ENCODE peak calls at places on chromosomes 13 and 19, in five cellular contexts. One of them, this sample, is unnamed.
A peak's percentile ranks its signal among the peaks of the same experiment; 100 is the strongest.

GRCh38 chr13:42699922-42700321 is 81.5 kb upstream of the FAM216B start:
- DNase-seq in DND-41: no peak
- DNase-seq in fibroblast of lung: no peak
- DNase-seq in endothelial cell of umbilical vein: no peak
- DNase-seq in HCT116: no peak
- DNase-seq in this sample: no peak

GRCh38 chr19:10552596-10553053 is 8.9 kb downstream of the ATG4D start:
- DNase-seq in DND-41: peak; percentile 67
- DNase-seq in fibroblast of lung: peak; percentile 19
- DNase-seq in endothelial cell of umbilical vein: no peak
- DNase-seq in HCT116: no peak
- DNase-seq in this sample: no peak

GRCh38 chr13:89401209-89401810 is 1730.1 kb downstream of the SLITRK5 start:
- DNase-seq in DND-41: no peak
- DNase-seq in fibroblast of lung: peak; percentile 74
- DNase-seq in endothelial cell of umbilical vein: peak; percentile 63
- DNase-seq in HCT116: no peak
- DNase-seq in this sample: no peak

GRCh38 chr13:47858678-47859050 is 142.4 kb downstream of the SUCLA2 start:
- DNase-seq in DND-41: no peak
- DNase-seq in fibroblast of lung: peak; percentile 72
- DNase-seq in endothelial cell of umbilical vein: no peak
- DNase-seq in HCT116: no peak
- DNase-seq in this sample: no peak

GRCh38 chr13:45350152-45350551 is 9.2 kb upstream of the TPT1 start:
- DNase-seq in DND-41: no peak
- DNase-seq in fibroblast of lung: no peak
- DNase-seq in endothelial cell of umbilical vein: no peak
- DNase-seq in HCT116: no peak
- DNase-seq in this sample: no peak

GRCh38 chr13:42549555-42549941 is 24.4 kb upstream of the TNFSF11 start:
- DNase-seq in DND-41: no peak
- DNase-seq in fibroblast of lung: no peak
- DNase-seq in endothelial cell of umbilical vein: peak; percentile 45
- DNase-seq in HCT116: no peak
- DNase-seq in this sample: no peak

GRCh38 chr19:47406711-47407416 is 12.5 kb downstream of the MEIS3 start:
- DNase-seq in DND-41: no peak
- DNase-seq in fibroblast of lung: no peak
- DNase-seq in endothelial cell of umbilical vein: no peak
- DNase-seq in HCT116: no peak
- DNase-seq in this sample: peak; percentile 90

GRCh38 chr19:38583219-38583984 is 34.4 kb downstream of the MAP4K1 start:
- DNase-seq in DND-41: no peak
- DNase-seq in fibroblast of lung: no peak
- DNase-seq in endothelial cell of umbilical vein: no peak
- DNase-seq in HCT116: no peak
- DNase-seq in this sample: no peak

GRCh38 chr13:112897956-112898785 is 70.8 kb upstream of the MCF2L start:
- DNase-seq in DND-41: no peak
- DNase-seq in fibroblast of lung: no peak
- DNase-seq in endothelial cell of umbilical vein: no peak
- DNase-seq in HCT116: no peak
- DNase-seq in this sample: no peak

GRCh38 chr19:10646781-10647180 is 7.4 kb upstream of the ILF3 start:
- DNase-seq in DND-41: no peak
- DNase-seq in fibroblast of lung: no peak
- DNase-seq in endothelial cell of umbilical vein: no peak
- DNase-seq in HCT116: no peak
- DNase-seq in this sample: no peak

GRCh38 chr19:47187023-47187655 is 43.9 kb downstream of the BBC3 start:
- DNase-seq in DND-41: no peak
- DNase-seq in fibroblast of lung: no peak
- DNase-seq in endothelial cell of umbilical vein: no peak
- DNase-seq in HCT116: no peak
- DNase-seq in this sample: no peak

GRCh38 chr19:55241935-55242464 is 13.4 kb upstream of the TMEM86B start:
- DNase-seq in DND-41: no peak
- DNase-seq in fibroblast of lung: no peak
- DNase-seq in endothelial cell of umbilical vein: no peak
- DNase-seq in HCT116: no peak
- DNase-seq in this sample: no peak

GRCh38 chr13:29465741-29466293 is 129.7 kb downstream of the SLC7A1 start:
- DNase-seq in DND-41: no peak
- DNase-seq in fibroblast of lung: peak; percentile 83
- DNase-seq in endothelial cell of umbilical vein: no peak
- DNase-seq in HCT116: no peak
- DNase-seq in this sample: no peak

GRCh38 chr13:107867701-107868661 is 347.4 kb downstream of the LIG4 start:
- DNase-seq in DND-41: no peak
- DNase-seq in fibroblast of lung: peak; percentile 52
- DNase-seq in endothelial cell of umbilical vein: peak; percentile 64
- DNase-seq in HCT116: no peak
- DNase-seq in this sample: peak; percentile 83

GRCh38 chr13:39577833-39578232 is 25.2 kb downstream of the LHFPL6 start:
- DNase-seq in DND-41: no peak
- DNase-seq in fibroblast of lung: no peak
- DNase-seq in endothelial cell of umbilical vein: no peak
- DNase-seq in HCT116: no peak
- DNase-seq in this sample: no peak

GRCh38 chr13:34011552-34012085 is 193.7 kb downstream of the RFC3 start:
- DNase-seq in DND-41: no peak
- DNase-seq in fibroblast of lung: no peak
- DNase-seq in endothelial cell of umbilical vein: no peak
- DNase-seq in HCT116: no peak
- DNase-seq in this sample: peak; percentile 12

GRCh38 chr19:8681345-8682021 is 17.1 kb downstream of the ACTL9 start:
- DNase-seq in DND-41: no peak
- DNase-seq in fibroblast of lung: no peak
- DNase-seq in endothelial cell of umbilical vein: no peak
- DNase-seq in HCT116: no peak
- DNase-seq in this sample: no peak

GRCh38 chr19:10568444-10568825 is 344 bp downstream of the CDKN2D start:
- DNase-seq in DND-41: no peak
- DNase-seq in fibroblast of lung: no peak
- DNase-seq in endothelial cell of umbilical vein: no peak
- DNase-seq in HCT116: no peak
- DNase-seq in this sample: no peak

GRCh38 chr13:38147050-38147449 is 202.6 kb upstream of the UFM1 start:
- DNase-seq in DND-41: no peak
- DNase-seq in fibroblast of lung: no peak
- DNase-seq in endothelial cell of umbilical vein: no peak
- DNase-seq in HCT116: no peak
- DNase-seq in this sample: no peak

GRCh38 chr19:45336696-45337251 is 3.8 kb upstream of the KLC3 start:
- DNase-seq in DND-41: no peak
- DNase-seq in fibroblast of lung: no peak
- DNase-seq in endothelial cell of umbilical vein: no peak
- DNase-seq in HCT116: no peak
- DNase-seq in this sample: no peak

GRCh38 chr19:1090731-1091543 is 4.2 kb downstream of the POLR2E start:
- DNase-seq in DND-41: no peak
- DNase-seq in fibroblast of lung: no peak
- DNase-seq in endothelial cell of umbilical vein: no peak
- DNase-seq in HCT116: no peak
- DNase-seq in this sample: no peak

GRCh38 chr13:113981611-113982295 is 7.9 kb upstream of the C13orf46 start:
- DNase-seq in DND-41: no peak
- DNase-seq in fibroblast of lung: no peak
- DNase-seq in endothelial cell of umbilical vein: no peak
- DNase-seq in HCT116: no peak
- DNase-seq in this sample: no peak

GRCh38 chr19:39752795-39753194 is 15.0 kb upstream of the CLC start:
- DNase-seq in DND-41: no peak
- DNase-seq in fibroblast of lung: no peak
- DNase-seq in endothelial cell of umbilical vein: no peak
- DNase-seq in HCT116: no peak
- DNase-seq in this sample: no peak

GRCh38 chr19:41861846-41862245 is 1.8 kb downstream of the RPS19 start:
- DNase-seq in DND-41: no peak
- DNase-seq in fibroblast of lung: no peak
- DNase-seq in endothelial cell of umbilical vein: no peak
- DNase-seq in HCT116: no peak
- DNase-seq in this sample: no peak

GRCh38 chr19:41861098-41861768 is 1.2 kb downstream of the RPS19 start:
- DNase-seq in DND-41: no peak
- DNase-seq in fibroblast of lung: no peak
- DNase-seq in endothelial cell of umbilical vein: no peak
- DNase-seq in HCT116: no peak
- DNase-seq in this sample: no peak

GRCh38 chr19:41860419-41861097 is 503 bp downstream of the RPS19 start:
- DNase-seq in DND-41: peak; percentile 37
- DNase-seq in fibroblast of lung: peak; percentile 22
- DNase-seq in endothelial cell of umbilical vein: peak; percentile 40
- DNase-seq in HCT116: no peak
- DNase-seq in this sample: peak; percentile 30

GRCh38 chr19:41859213-41859617 is 840 bp upstream of the RPS19 start:
- DNase-seq in DND-41: no peak
- DNase-seq in fibroblast of lung: no peak
- DNase-seq in endothelial cell of umbilical vein: no peak
- DNase-seq in HCT116: no peak
- DNase-seq in this sample: no peak

DNA sequence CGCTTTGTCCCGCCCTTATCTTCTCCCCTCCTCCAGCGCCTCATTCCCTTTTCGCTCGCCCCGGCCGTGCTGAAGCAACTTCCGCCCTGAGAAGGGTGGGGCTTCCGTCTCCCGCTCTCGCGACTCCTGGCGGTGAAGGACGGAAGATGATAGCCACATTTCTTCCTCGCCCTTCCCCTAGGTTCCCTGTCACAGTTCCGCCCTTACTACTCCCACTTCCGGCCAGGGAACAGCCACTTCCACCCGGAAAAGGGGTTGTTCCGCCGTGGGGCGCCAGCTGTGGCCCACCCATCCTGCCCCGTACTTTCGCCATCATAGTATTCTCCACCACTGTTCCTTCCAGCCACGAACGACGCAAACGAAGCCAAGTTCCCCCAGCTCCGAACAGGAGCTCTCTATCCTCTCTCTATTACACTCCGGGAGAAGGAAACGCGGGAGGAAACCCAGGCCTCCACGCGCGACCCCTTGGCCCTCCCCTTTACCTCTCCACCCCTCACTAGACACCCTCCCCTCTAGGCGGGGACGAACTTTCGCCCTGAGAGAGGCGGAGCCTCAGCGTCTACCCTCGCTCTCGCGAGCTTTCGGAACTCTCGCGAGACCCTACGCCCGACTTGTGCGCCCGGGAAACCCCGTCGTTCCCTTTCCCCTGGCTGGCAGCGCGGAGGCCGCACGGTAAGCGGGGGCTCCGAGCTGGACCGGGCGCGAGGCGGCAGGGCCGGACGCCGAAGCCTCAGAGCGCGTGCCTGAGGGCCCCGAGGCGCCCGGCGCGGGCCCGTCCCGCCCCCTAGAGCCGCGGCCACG is at the start of gene RPS19:
- DNase-seq in DND-41: peak; percentile 99
- DNase-seq in fibroblast of lung: peak; percentile 97
- DNase-seq in endothelial cell of umbilical vein: peak; percentile 99
- DNase-seq in HCT116: peak; percentile 97
- DNase-seq in this sample: peak; percentile 99
- TF ChIP-seq CTCF in DND-41: peak; percentile 42
- TF ChIP-seq CTCF in fibroblast of lung: peak; percentile 65
- TF ChIP-seq CTCF in endothelial cell of umbilical vein: peak; percentile 43
- TF ChIP-seq CTCF in HCT116: peak; percentile 62
- TF ChIP-seq CTCF in this sample: peak; percentile 60

DNA sequence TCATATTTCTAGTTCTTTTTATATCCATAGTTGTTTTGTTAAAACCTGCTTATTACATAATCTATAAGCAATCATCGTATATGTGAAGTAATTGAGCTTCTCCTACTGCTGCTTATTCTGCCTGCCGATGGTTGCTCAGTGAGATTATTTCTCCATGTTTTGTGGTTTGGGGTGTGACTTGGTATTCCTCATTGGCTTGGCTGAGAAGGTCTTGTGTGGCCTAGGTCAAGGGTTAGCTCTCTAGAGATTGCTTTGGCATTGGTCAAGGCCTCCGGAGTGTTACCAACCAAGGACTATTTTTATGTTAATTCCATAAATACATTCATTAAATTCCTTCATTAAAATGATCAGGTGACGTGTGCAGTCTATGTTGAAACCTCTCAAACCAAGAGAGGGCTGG is 302.8 kb downstream of the MYO16 start:
- DNase-seq in DND-41: no peak
- DNase-seq in fibroblast of lung: no peak
- DNase-seq in endothelial cell of umbilical vein: no peak
- DNase-seq in HCT116: no peak
- DNase-seq in this sample: no peak
- H3K9ac ChIP-seq in DND-41: no peak overlapping the region
- H3K9ac ChIP-seq in fibroblast of lung: no peak overlapping the region
- H3K9ac ChIP-seq in endothelial cell of umbilical vein: no peak overlapping the region
- H3K9ac ChIP-seq in HCT116: no peak overlapping the region
- H3K9ac ChIP-seq in this sample: no peak overlapping the region

DNA sequence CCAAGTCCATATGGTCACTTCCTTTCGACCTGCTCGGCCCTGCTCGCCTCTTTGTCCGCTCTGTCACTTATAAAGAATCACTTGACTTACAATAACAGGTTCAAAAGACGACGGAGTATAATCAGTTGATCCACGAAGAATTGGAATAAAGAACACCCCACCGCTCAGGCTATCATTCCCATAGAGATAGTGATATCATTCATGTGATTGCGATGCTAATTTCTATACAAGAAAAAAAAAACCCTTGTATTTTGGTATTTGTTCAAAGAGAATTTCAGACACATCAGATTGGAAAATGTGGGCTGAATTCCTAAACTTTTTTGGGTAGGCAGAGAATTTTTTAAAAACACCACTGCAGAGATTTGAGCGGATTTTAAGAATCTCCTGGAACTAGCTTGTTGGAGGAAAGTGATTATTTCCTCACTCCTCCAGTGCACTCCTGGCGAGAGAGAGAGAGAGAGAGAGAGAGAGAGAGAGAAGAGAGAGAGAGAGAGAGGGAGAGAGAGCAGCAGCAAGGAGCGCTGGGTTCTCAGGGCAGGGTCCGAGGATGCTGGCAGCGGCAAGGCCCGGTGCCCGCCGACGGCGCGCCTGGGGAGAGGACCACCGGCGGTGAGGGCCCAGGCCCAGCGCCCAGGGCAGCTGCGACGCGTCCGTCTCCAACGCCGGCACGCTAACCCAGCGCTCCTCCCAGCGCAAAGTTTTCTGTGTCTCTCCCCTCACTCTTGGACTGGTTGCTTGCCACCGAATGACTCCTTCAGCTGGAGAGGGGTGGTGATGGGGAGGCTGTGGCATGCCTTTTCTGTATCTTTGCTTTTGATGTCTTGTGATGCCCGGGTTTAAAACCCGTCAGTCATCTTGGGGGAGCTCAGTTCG is 149.0 kb upstream of the ZNF536 start:
- DNase-seq in DND-41: no peak
- DNase-seq in fibroblast of lung: no peak
- DNase-seq in endothelial cell of umbilical vein: no peak
- DNase-seq in HCT116: no peak
- DNase-seq in this sample: peak; percentile 78
- TF ChIP-seq EZH2 in DND-41: no peak
- TF ChIP-seq EZH2 in fibroblast of lung: no peak
- TF ChIP-seq EZH2 in endothelial cell of umbilical vein: no peak
- TF ChIP-seq EZH2 in HCT116: no peak
- TF ChIP-seq EZH2 in this sample: peak; percentile 68

GRCh38 chr19:44055870-44056269 is 4.0 kb downstream of the ZNF223 start:
- DNase-seq in DND-41: no peak
- DNase-seq in fibroblast of lung: no peak
- DNase-seq in endothelial cell of umbilical vein: no peak
- DNase-seq in HCT116: no peak
- DNase-seq in this sample: no peak
- TF ChIP-seq CTCF in DND-41: peak; percentile 14
- TF ChIP-seq CTCF in fibroblast of lung: no peak
- TF ChIP-seq CTCF in endothelial cell of umbilical vein: no peak
- TF ChIP-seq CTCF in HCT116: peak; percentile 11
- TF ChIP-seq CTCF in this sample: no peak

GRCh38 chr19:35292986-35293732 is 1.2 kb downstream of the MAG start:
- DNase-seq in DND-41: no peak
- DNase-seq in fibroblast of lung: no peak
- DNase-seq in endothelial cell of umbilical vein: no peak
- DNase-seq in HCT116: no peak
- DNase-seq in this sample: no peak
- H3K9ac ChIP-seq in DND-41: no peak overlapping the region
- H3K9ac ChIP-seq in fibroblast of lung: no peak overlapping the region
- H3K9ac ChIP-seq in endothelial cell of umbilical vein: no peak overlapping the region
- H3K9ac ChIP-seq in HCT116: no peak overlapping the region
- H3K9ac ChIP-seq in this sample: no peak overlapping the region

This sample was measured in neural progenitor cell.